ENCODE peak calls at places on chromosomes 3 and 15, in four cellular contexts. T is uterus, L is tibial artery, E is right lobe of liver. R is an unnamed sample. For H3K27me3 and H3K4me1, the result is how much of the 10 kb centered on the place peaks cover.

GRCh38 chr3:43345877-43346276 is 59.5 kb downstream of the SNRK start:
- DNase-seq in T (no peak), L (no peak), E (no peak), R (no peak)

GRCh38 chr3:76561494-76562242 is 478.2 kb upstream of the ROBO2 start:
- DNase-seq in T (no peak), L (no peak), E (no peak), R (no peak)

GRCh38 chr15:57297630-57298029 is 78.7 kb upstream of the CGNL1 start:
- DNase-seq in T (no peak), L (no peak), E (no peak), R (no peak)

GRCh38 chr3:153087595-153088566 is 74.1 kb upstream of the RAP2B start:
- DNase-seq in T (no peak), L (no peak), E (no peak), R (no peak)

GRCh38 chr3:119194237-119195150 is 21.1 kb downstream of the UPK1B start:
- DNase-seq in T (no peak), L (no peak), E (no peak), R (no peak)

GRCh38 chr15:74958908-74959642 is 2.5 kb upstream of the RPP25 start:
- DNase-seq in T (no peak), L (no peak), E (no peak), R (no peak)

GRCh38 chr3:11001020-11001657 is 8.6 kb downstream of the SLC6A1 start:
- DNase-seq in T (no peak), L (no peak), E (peak), R (no peak)

GRCh38 chr3:139533781-139534443 is 5.6 kb downstream of the RBP1 start:
- DNase-seq in T (peak), L (no peak), E (peak), R (no peak)

GRCh38 chr3:128311441-128311844 is 155.2 kb downstream of the DNAJB8 start:
- DNase-seq in T (no peak), L (no peak), E (no peak), R (no peak)

GRCh38 chr15:56725386-56725785 is 7.9 kb downstream of the ZNF280D start:
- DNase-seq in T (no peak), L (no peak), E (no peak), R (no peak)

GRCh38 chr3:69081583-69082262 is 1.6 kb upstream of the UBA3 start:
- DNase-seq in T (no peak), L (no peak), E (no peak), R (no peak)

GRCh38 chr3:65914740-65915366 is 123.9 kb downstream of the MAGI1 start:
- DNase-seq in T (no peak), L (no peak), E (no peak), R (no peak)

GRCh38 chr3:186807231-186807630 is 949 bp upstream of the RFC4 start:
- DNase-seq in T (no peak), L (no peak), E (no peak), R (no peak)

GRCh38 chr3:194218646-194219453 is 82.9 kb downstream of the HES1 start:
- DNase-seq in T (no peak), L (no peak), E (no peak), R (no peak)

GRCh38 chr3:134378384-134378783 is 4.1 kb upstream of the AMOTL2 start:
- DNase-seq in T (no peak), L (peak), E (peak), R (peak)

GRCh38 chr3:48599509-48600285 is 4.6 kb upstream of the COL7A1 start:
- DNase-seq in T (no peak), L (no peak), E (no peak), R (no peak)

GRCh38 chr3:126517986-126518778 is 609 bp upstream of the UROC1 start:
- DNase-seq in T (no peak), L (peak), E (peak), R (peak)

GRCh38 chr3:7682822-7683229 is 818.8 kb upstream of the LMCD1 start:
- DNase-seq in T (no peak), L (no peak), E (no peak), R (peak)

GRCh38 chr3:140717915-140718314 is 40.1 kb downstream of the TRIM42 start:
- DNase-seq in T (no peak), L (no peak), E (no peak), R (no peak)

GRCh38 chr15:77572186-77572585 is 60.5 kb downstream of the LINGO1 start:
- DNase-seq in T (no peak), L (no peak), E (no peak), R (no peak)

GRCh38 chr3:37457392-37458065 is 283.1 kb upstream of the LRRFIP2 start:
- DNase-seq in T (no peak), L (no peak), E (no peak), R (no peak)

GRCh38 chr15:40313531-40314398 is 6.0 kb upstream of the PLCB2 start:
- DNase-seq in T (no peak), L (no peak), E (peak), R (peak)

GRCh38 chr3:152204218-152204617 is 64.5 kb upstream of the MBNL1 start:
- DNase-seq in T (no peak), L (no peak), E (no peak), R (no peak)

GRCh38 chr3:155390361-155390760 is 96.9 kb upstream of the STRIT1 start:
- DNase-seq in T (no peak), L (no peak), E (no peak), R (no peak)

GRCh38 chr15:63041982-63042878 is at the start of gene TPM1:
- DNase-seq in T (peak), L (peak), E (peak), R (peak)

GRCh38 chr3:161222662-161223061 is 1.6 kb downstream of the NMD3 start:
- DNase-seq in T (no peak), L (no peak), E (no peak), R (no peak)

GRCh38 chr3:185582871-185583270 is 3.2 kb upstream of the SENP2 start:
- DNase-seq in T (no peak), L (no peak), E (no peak), R (no peak)

GRCh38 chr3:52262447-52262846 is 16.0 kb downstream of the WDR82 start:
- DNase-seq in T (no peak), L (no peak), E (no peak), R (no peak)

GRCh38 chr3:168476360-168476980 is 380.7 kb upstream of the GOLIM4 start:
- DNase-seq in T (no peak), L (no peak), E (no peak), R (no peak)

GRCh38 chr3:186382217-186382885 is 20.3 kb upstream of the DGKG start:
- DNase-seq in T (no peak), L (no peak), E (no peak), R (no peak)

GRCh38 chr3:112734718-112735350 is 93.9 kb upstream of the CCDC80 start:
- DNase-seq in T (peak), L (peak), E (peak), R (no peak)

GRCh38 chr3:3170998-3171397 is 8.5 kb downstream of the CRBN start:
- DNase-seq in T (no peak), L (no peak), E (no peak), R (no peak)

GRCh38 chr3:41129731-41130130 is 69.6 kb upstream of the CTNNB1 start:
- DNase-seq in T (no peak), L (no peak), E (no peak), R (no peak)

GRCh38 chr3:19149388-19149787 is 1.1 kb downstream of the KCNH8 start:
- DNase-seq in T (no peak), L (no peak), E (no peak), R (no peak)

GRCh38 chr3:2558828-2559227 is 460.2 kb downstream of the CNTN4 start:
- DNase-seq in T (no peak), L (no peak), E (no peak), R (no peak)

GRCh38 chr15:82530606-82531379 is 9.5 kb downstream of the RPS17 start:
- DNase-seq in T (peak), L (peak), E (peak), R (peak)

GRCh38 chr3:47578691-47579632 is at the start of gene CSPG5:
- DNase-seq in T (no peak), L (no peak), E (peak), R (peak)

GRCh38 chr3:47578119-47578630 is 490 bp downstream of the CSPG5 start:
- DNase-seq in T (peak), L (no peak), E (peak), R (peak)

GRCh38 chr3:47581835-47582234 is 3.2 kb upstream of the CSPG5 start:
- DNase-seq in T (no peak), L (no peak), E (no peak), R (no peak)

GRCh38 chr3:47581422-47581821 is 2.8 kb upstream of the CSPG5 start:
- DNase-seq in T (no peak), L (no peak), E (peak), R (no peak)

GRCh38 chr3:47579875-47580274 is 1.2 kb upstream of the CSPG5 start:
- DNase-seq in T (no peak), L (no peak), E (no peak), R (no peak)
- H3K27me3 ChIP-seq in T (under half), L (under half), E (under half), R (under half)

DNA sequence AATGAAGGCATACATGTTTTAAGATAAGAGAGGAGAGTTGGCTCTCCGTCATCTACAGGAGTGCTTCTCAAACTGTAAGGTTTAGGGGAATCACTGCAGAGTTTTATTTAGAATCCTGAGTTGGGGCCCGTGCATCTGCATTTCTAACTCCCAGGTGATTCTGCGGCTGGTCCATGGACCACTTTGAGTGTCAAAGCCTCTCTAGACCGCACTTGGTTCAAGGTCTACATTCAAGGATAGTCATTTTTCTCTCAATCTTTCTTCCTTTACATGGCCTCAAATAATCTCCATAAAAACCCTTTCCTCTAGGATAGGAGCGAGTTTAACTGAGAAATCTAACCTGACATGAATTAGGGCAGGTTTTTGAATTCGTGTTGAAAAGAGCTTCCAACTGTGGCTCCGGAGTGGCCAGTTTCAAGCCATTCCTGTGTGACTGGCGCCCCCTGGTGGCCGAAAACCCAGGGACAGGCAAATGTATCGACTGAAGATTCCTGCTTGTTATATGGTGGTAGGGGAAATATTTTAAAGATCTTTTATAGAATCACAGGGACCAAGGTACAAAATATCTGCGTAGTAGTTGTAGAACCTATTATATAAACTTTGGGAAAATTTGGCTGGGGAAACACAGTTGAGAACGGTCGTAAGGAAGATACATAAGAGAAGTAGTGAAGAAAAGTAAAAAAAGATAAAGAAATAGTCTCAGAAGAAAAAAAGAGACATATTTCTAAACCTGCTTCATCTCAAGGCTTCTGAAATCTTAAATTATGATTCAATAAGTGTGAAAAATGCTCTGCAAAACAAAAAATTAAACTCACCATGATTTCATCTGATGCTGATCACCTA is 11.9 kb downstream of the GABRR3 start:
- DNase-seq in T (peak), L (peak), E (peak), R (peak)
- H3K4me1 ChIP-seq in T (under half), L (under half), E (under half), R (under half)

GRCh38 chr3:58585994-58586393 is 8.8 kb upstream of the FAM107A start:
- DNase-seq in T (no peak), L (no peak), E (no peak), R (no peak)
- H3K27me3 ChIP-seq in T (under half), L (under half), E (under half), R (under half)

GRCh38 chr15:65287515-65287845 is 797 bp upstream of the PARP16 start:
- DNase-seq in T (no peak), L (no peak), E (no peak), R (no peak)

GRCh38 chr15:65289261-65289854 is 2.7 kb upstream of the PARP16 start:
- DNase-seq in T (no peak), L (no peak), E (no peak), R (no peak)

GRCh38 chr15:65292938-65293518 is 2.8 kb upstream of the RNU5A-1 start:
- DNase-seq in T (no peak), L (no peak), E (no peak), R (no peak)

GRCh38 chr15:65286704-65287514 is at the start of gene PARP16:
- DNase-seq in T (peak), L (peak), E (peak), R (peak)

GRCh38 chr15:65290228-65290627 is 3.5 kb upstream of the PARP16 start:
- DNase-seq in T (no peak), L (no peak), E (no peak), R (no peak)
- H3K4me1 ChIP-seq in T (under half), L (under half), E (under half), R (under half)

DNA sequence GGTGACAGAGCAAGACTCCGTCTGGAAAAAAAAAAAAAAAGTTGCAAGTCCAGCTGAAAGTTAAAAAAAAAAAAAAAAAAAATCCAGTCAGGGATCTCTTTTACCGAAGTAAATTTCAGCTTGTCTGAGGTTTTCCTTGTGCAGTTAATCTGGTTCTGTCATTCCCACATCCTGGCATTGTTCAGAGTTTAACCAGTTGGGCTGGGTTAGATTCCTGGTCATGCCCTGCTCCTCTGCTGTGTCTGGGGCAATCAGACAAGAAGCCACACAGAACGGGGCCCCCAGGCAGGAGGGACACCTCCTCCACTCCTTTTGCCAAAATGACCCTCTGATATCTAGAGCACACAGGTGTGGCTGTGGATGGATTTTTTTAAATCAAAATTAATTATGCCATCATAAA is 84.1 kb upstream of the KLHL25 start:
- DNase-seq in T (no peak), L (no peak), E (no peak), R (no peak)
- H3K27me3 ChIP-seq in T (under half), L (under half), E (under half), R (under half)

DNA sequence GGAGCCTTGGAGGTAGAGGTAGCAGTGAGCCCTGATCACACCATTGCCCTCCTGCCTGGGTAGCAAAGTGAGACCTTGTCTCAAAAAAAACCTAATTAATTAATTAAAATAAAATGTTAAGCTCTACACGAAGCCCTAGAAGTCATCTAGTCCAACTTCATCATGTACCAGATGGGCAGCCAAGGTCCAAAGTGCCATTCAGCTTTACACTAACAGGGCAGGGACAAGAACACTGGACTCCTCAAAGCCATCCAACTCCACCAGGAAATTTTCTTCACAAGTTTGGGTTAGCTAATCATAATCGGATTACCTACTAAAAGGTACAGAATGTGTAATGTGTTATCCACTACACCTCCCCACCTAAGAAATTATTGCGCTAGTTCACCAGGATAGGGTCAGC is 48.8 kb downstream of the WWTR1 start:
- DNase-seq in T (no peak), L (no peak), E (peak), R (no peak)
- H3K4me1 ChIP-seq in T (under half), L (under half), E (under half), R (under half)

GRCh38 chr3:173395412-173396181 is 1.9 kb upstream of the NLGN1 start:
- DNase-seq in T (peak), L (peak), E (peak), R (peak)

GRCh38 chr3:173399001-173399400 is 1.5 kb downstream of the NLGN1 start:
- DNase-seq in T (no peak), L (no peak), E (no peak), R (no peak)

GRCh38 chr3:173396191-173397041 is 1.1 kb upstream of the NLGN1 start:
- DNase-seq in T (no peak), L (no peak), E (no peak), R (no peak)

GRCh38 chr3:173397161-173398110 is at the start of gene NLGN1:
- DNase-seq in T (peak), L (peak), E (no peak), R (peak)

DNA sequence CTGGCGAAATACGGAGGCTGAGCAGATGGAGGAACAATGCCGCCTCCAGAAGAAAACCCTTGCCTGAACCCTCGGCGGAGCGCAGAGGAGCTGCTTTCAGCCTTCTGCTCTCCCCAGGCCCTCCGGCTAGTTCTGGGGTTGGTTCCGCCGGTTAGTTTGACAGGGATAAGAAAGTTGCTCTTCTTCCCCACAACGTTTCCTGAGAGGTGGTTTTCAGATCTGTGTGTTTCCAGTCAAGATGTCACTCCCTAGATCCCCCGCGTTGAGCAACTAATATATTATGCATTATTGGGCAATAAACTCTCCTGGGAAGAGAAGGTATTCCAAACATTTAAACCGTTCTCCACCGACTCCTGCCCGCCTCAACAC is 551 bp downstream of the NLGN1 start:
- DNase-seq in T (no peak), L (no peak), E (no peak), R (no peak)
- H3K27me3 ChIP-seq in T (under half), L (under half), E (under half), R (under half)